ENCODE peak calls at places on chromosomes 16 and 17, in nine cellular contexts. One of them, this sample, is unnamed.

GRCh38 chr16:64826374-64826773 is 295.5 kb downstream of the CDH11 start:
- DNase-seq in activated CD4-positive, alpha-beta T cell treated with anti-CD3 and anti-CD28 coated beads, Interleukin-2, amount 50 U/mL, for 1 hour: no peak
- DNase-seq in amniotic stem cell: peak; percentile 10
- DNase-seq in mesothelial cell of epicardium: no peak
- DNase-seq in CD8-positive, alpha-beta memory T cell: no peak
- DNase-seq in activated naive CD4-positive, alpha-beta T cell: no peak
- DNase-seq in body of pancreas: no peak
- DNase-seq in EH: peak; percentile 42
- DNase-seq in HL-60: no peak
- DNase-seq in this sample: no peak

GRCh38 chr16:50234771-50235556 is 31.4 kb upstream of the ADCY7 start:
- DNase-seq in activated CD4-positive, alpha-beta T cell treated with anti-CD3 and anti-CD28 coated beads, Interleukin-2, amount 50 U/mL, for 1 hour: no peak
- DNase-seq in amniotic stem cell: no peak
- DNase-seq in mesothelial cell of epicardium: no peak
- DNase-seq in CD8-positive, alpha-beta memory T cell: no peak
- DNase-seq in activated naive CD4-positive, alpha-beta T cell: no peak
- DNase-seq in body of pancreas: no peak
- DNase-seq in EH: peak; percentile 67
- DNase-seq in HL-60: no peak
- DNase-seq in this sample: no peak

GRCh38 chr17:30379303-30380105 is 777 bp downstream of the CPD start:
- DNase-seq in activated CD4-positive, alpha-beta T cell treated with anti-CD3 and anti-CD28 coated beads, Interleukin-2, amount 50 U/mL, for 1 hour: peak; percentile 24
- DNase-seq in amniotic stem cell: no peak
- DNase-seq in mesothelial cell of epicardium: no peak
- DNase-seq in CD8-positive, alpha-beta memory T cell: peak; percentile 20
- DNase-seq in activated naive CD4-positive, alpha-beta T cell: no peak
- DNase-seq in body of pancreas: peak; percentile 43
- DNase-seq in EH: peak; percentile 15
- DNase-seq in HL-60: peak; percentile 23
- DNase-seq in this sample: no peak

GRCh38 chr16:84281077-84281476 is 13.6 kb upstream of the WFDC1 start:
- DNase-seq in activated CD4-positive, alpha-beta T cell treated with anti-CD3 and anti-CD28 coated beads, Interleukin-2, amount 50 U/mL, for 1 hour: no peak
- DNase-seq in amniotic stem cell: no peak
- DNase-seq in mesothelial cell of epicardium: no peak
- DNase-seq in CD8-positive, alpha-beta memory T cell: no peak
- DNase-seq in activated naive CD4-positive, alpha-beta T cell: no peak
- DNase-seq in body of pancreas: no peak
- DNase-seq in EH: no peak
- DNase-seq in HL-60: no peak
- DNase-seq in this sample: no peak

GRCh38 chr17:64064331-64064730 is 43.9 kb upstream of the ICAM2 start:
- DNase-seq in activated CD4-positive, alpha-beta T cell treated with anti-CD3 and anti-CD28 coated beads, Interleukin-2, amount 50 U/mL, for 1 hour: no peak
- DNase-seq in amniotic stem cell: no peak
- DNase-seq in mesothelial cell of epicardium: no peak
- DNase-seq in CD8-positive, alpha-beta memory T cell: no peak
- DNase-seq in activated naive CD4-positive, alpha-beta T cell: no peak
- DNase-seq in body of pancreas: peak; percentile 71
- DNase-seq in EH: no peak
- DNase-seq in HL-60: no peak
- DNase-seq in this sample: no peak

GRCh38 chr17:19341641-19342610 is 20.6 kb downstream of the B9D1 start:
- DNase-seq in activated CD4-positive, alpha-beta T cell treated with anti-CD3 and anti-CD28 coated beads, Interleukin-2, amount 50 U/mL, for 1 hour: no peak
- DNase-seq in amniotic stem cell: no peak
- DNase-seq in mesothelial cell of epicardium: no peak
- DNase-seq in CD8-positive, alpha-beta memory T cell: no peak
- DNase-seq in activated naive CD4-positive, alpha-beta T cell: no peak
- DNase-seq in body of pancreas: no peak
- DNase-seq in EH: peak; percentile 46
- DNase-seq in HL-60: no peak
- DNase-seq in this sample: no peak

GRCh38 chr17:8108972-8109668 is 9.2 kb downstream of the ALOXE3 start:
- DNase-seq in activated CD4-positive, alpha-beta T cell treated with anti-CD3 and anti-CD28 coated beads, Interleukin-2, amount 50 U/mL, for 1 hour: no peak
- DNase-seq in amniotic stem cell: no peak
- DNase-seq in mesothelial cell of epicardium: no peak
- DNase-seq in CD8-positive, alpha-beta memory T cell: no peak
- DNase-seq in activated naive CD4-positive, alpha-beta T cell: no peak
- DNase-seq in body of pancreas: no peak
- DNase-seq in EH: no peak
- DNase-seq in HL-60: no peak
- DNase-seq in this sample: no peak

GRCh38 chr16:3549906-3550305 is 27.3 kb downstream of the NLRC3 start:
- DNase-seq in activated CD4-positive, alpha-beta T cell treated with anti-CD3 and anti-CD28 coated beads, Interleukin-2, amount 50 U/mL, for 1 hour: no peak
- DNase-seq in amniotic stem cell: no peak
- DNase-seq in mesothelial cell of epicardium: no peak
- DNase-seq in CD8-positive, alpha-beta memory T cell: no peak
- DNase-seq in activated naive CD4-positive, alpha-beta T cell: no peak
- DNase-seq in body of pancreas: no peak
- DNase-seq in EH: no peak
- DNase-seq in HL-60: no peak
- DNase-seq in this sample: no peak

GRCh38 chr16:80656731-80657150 is 115.9 kb downstream of the DYNLRB2 start:
- DNase-seq in activated CD4-positive, alpha-beta T cell treated with anti-CD3 and anti-CD28 coated beads, Interleukin-2, amount 50 U/mL, for 1 hour: peak; percentile 22
- DNase-seq in amniotic stem cell: no peak
- DNase-seq in mesothelial cell of epicardium: no peak
- DNase-seq in CD8-positive, alpha-beta memory T cell: peak; percentile 45
- DNase-seq in activated naive CD4-positive, alpha-beta T cell: no peak
- DNase-seq in body of pancreas: no peak
- DNase-seq in EH: no peak
- DNase-seq in HL-60: no peak
- DNase-seq in this sample: no peak

GRCh38 chr16:11655655-11656054 is 12.6 kb upstream of the SNN start:
- DNase-seq in activated CD4-positive, alpha-beta T cell treated with anti-CD3 and anti-CD28 coated beads, Interleukin-2, amount 50 U/mL, for 1 hour: no peak
- DNase-seq in amniotic stem cell: no peak
- DNase-seq in mesothelial cell of epicardium: no peak
- DNase-seq in CD8-positive, alpha-beta memory T cell: no peak
- DNase-seq in activated naive CD4-positive, alpha-beta T cell: no peak
- DNase-seq in body of pancreas: no peak
- DNase-seq in EH: no peak
- DNase-seq in HL-60: no peak
- DNase-seq in this sample: no peak

GRCh38 chr16:55773859-55774549 is 58.9 kb downstream of the CES1 start:
- DNase-seq in activated CD4-positive, alpha-beta T cell treated with anti-CD3 and anti-CD28 coated beads, Interleukin-2, amount 50 U/mL, for 1 hour: no peak
- DNase-seq in amniotic stem cell: no peak
- DNase-seq in mesothelial cell of epicardium: no peak
- DNase-seq in CD8-positive, alpha-beta memory T cell: no peak
- DNase-seq in activated naive CD4-positive, alpha-beta T cell: no peak
- DNase-seq in body of pancreas: no peak
- DNase-seq in EH: no peak
- DNase-seq in HL-60: no peak
- DNase-seq in this sample: no peak

GRCh38 chr16:7405166-7405565 is 72.5 kb downstream of the RBFOX1 start:
- DNase-seq in activated CD4-positive, alpha-beta T cell treated with anti-CD3 and anti-CD28 coated beads, Interleukin-2, amount 50 U/mL, for 1 hour: no peak
- DNase-seq in amniotic stem cell: no peak
- DNase-seq in mesothelial cell of epicardium: no peak
- DNase-seq in CD8-positive, alpha-beta memory T cell: no peak
- DNase-seq in activated naive CD4-positive, alpha-beta T cell: no peak
- DNase-seq in body of pancreas: peak; percentile 56
- DNase-seq in EH: no peak
- DNase-seq in HL-60: no peak
- DNase-seq in this sample: peak; percentile 16

This sample was measured in NCI-H187.